ENCODE peak calls at places on chromosomes 6 and 20, in eight cellular contexts. I, Y, R, N, B, O, F and W are unnamed samples.

GRCh38 chr20:25054133-25054820 is 3.7 kb downstream of the ACSS1 start:
- DNase-seq in I (peak; percentile 51), Y (peak; percentile 6), R (no peak), N (no peak), B (no peak), O (no peak), F (peak; percentile 10), W (no peak)

GRCh38 chr20:40279390-40279789 is 409.6 kb downstream of the MAFB start:
- DNase-seq in I (no peak), Y (peak; percentile 13), R (no peak), N (no peak), B (no peak), O (no peak), F (peak; percentile 61), W (no peak)

GRCh38 chr6:18307006-18307405 is 42.7 kb upstream of the DEK start:
- DNase-seq in I (no peak), Y (no peak), R (no peak), N (no peak), B (peak; percentile 5), O (no peak), F (no peak), W (no peak)

GRCh38 chr6:38261626-38262025 is 378.1 kb downstream of the BTBD9 start:
- DNase-seq in I (no peak), Y (no peak), R (no peak), N (no peak), B (no peak), O (no peak), F (no peak), W (no peak)

GRCh38 chr6:81682238-81682795 is 70.2 kb downstream of the TENT5A start:
- DNase-seq in I (no peak), Y (no peak), R (no peak), N (no peak), B (no peak), O (no peak), F (no peak), W (no peak)

GRCh38 chr20:18258126-18258860 is 30.0 kb upstream of the ZNF133 start:
- DNase-seq in I (no peak), Y (no peak), R (peak; percentile 31), N (no peak), B (no peak), O (no peak), F (no peak), W (no peak)

GRCh38 chr6:5203571-5203970 is 57.2 kb downstream of the LYRM4 start:
- DNase-seq in I (no peak), Y (no peak), R (no peak), N (no peak), B (no peak), O (no peak), F (no peak), W (peak; percentile 53)

GRCh38 chr6:1290805-1291204 is 21.1 kb upstream of the FOXQ1 start:
- DNase-seq in I (no peak), Y (no peak), R (no peak), N (no peak), B (no peak), O (no peak), F (no peak), W (no peak)

GRCh38 chr6:167945937-167946485 is 51.5 kb upstream of the KIF25 start:
- DNase-seq in I (no peak), Y (no peak), R (peak; percentile 17), N (no peak), B (no peak), O (no peak), F (no peak), W (no peak)

GRCh38 chr6:167951781-167952511 is 45.5 kb upstream of the KIF25 start:
- DNase-seq in I (no peak), Y (no peak), R (no peak), N (no peak), B (no peak), O (no peak), F (no peak), W (no peak)

GRCh38 chr6:167948716-167949115 is 48.8 kb upstream of the KIF25 start:
- DNase-seq in I (no peak), Y (no peak), R (no peak), N (no peak), B (no peak), O (no peak), F (no peak), W (no peak)

GRCh38 chr6:167947716-167948115 is 49.8 kb upstream of the KIF25 start:
- DNase-seq in I (no peak), Y (no peak), R (no peak), N (no peak), B (no peak), O (no peak), F (no peak), W (no peak)

DNA sequence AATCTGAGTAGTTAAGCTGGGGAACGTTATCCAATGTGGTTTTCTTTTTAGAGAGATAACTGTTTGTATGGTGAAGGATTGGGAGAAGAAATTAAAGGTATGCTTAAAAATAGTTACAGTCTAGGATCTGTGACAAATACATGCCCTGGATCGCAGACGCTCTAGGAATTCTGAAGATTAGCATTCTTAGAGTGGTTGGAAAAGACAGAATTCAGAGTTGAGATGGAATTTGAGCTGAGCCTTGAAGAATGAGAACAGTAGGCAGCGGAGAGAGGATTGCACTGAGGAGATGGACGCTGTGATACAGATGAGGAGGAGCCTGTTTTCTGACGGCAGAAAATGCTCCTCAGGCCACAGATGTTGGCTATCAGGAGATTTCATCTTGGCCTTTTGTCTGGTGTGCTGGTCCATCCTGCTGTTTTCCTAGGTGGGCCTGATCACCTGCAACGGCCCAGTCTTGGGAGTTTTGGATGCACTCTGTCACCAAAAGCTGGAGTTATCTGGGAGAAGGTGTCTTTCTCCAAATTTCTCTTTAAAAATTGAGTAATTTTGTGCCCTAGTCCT is 48.3 kb upstream of the KIF25 start:
- DNase-seq in I (no peak), Y (no peak), R (no peak), N (no peak), B (no peak), O (no peak), F (no peak), W (no peak)
- H3K4me1 ChIP-seq in I (no peaks in the 10 kb centered on the region), Y (no peaks in the 10 kb centered on the region), R (peaks cover 3% of the 10 kb centered on the region), N (no peaks in the 10 kb centered on the region), B (no peaks in the 10 kb centered on the region), O (no peaks in the 10 kb centered on the region), F (no peaks in the 10 kb centered on the region), W (no peaks in the 10 kb centered on the region)

DNA sequence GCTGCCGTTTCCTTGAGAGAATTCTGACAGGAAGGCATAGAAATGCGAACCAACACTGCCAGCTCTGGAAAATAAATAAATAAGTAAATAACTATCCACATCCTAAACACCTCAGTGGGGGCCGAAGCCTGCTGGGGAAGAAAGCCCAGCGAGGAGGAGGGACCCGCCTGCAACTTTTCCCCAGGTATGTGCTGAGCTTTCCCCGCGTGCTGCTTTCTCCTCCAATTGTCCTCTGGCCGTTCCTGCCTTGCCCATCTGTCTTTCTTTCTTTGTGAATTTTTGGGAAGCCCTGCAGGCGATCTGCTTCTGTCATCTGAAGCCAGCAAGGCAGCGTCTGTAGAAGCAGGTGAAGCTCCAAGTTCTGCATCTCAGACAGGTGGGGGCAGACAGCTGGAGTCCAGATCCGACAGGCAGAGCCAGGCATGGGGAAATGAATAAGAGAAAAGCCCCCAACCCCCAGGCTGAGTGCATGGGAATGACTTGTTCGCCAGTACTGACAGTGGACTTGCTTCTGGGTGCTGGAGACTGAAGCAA is 49.2 kb upstream of the IL17A start:
- DNase-seq in I (no peak), Y (no peak), R (no peak), N (no peak), B (no peak), O (no peak), F (no peak), W (no peak)
- H3K4me3 ChIP-seq in I (no peak overlapping the region), Y (no peak overlapping the region), R (no peak overlapping the region), N (no peak overlapping the region), B (no peak overlapping the region), O (no peak overlapping the region), F (no peak overlapping the region), W (no peak overlapping the region)

GRCh38 chr6:13528777-13529343 is 41.5 kb upstream of the GFOD1 start:
- DNase-seq in I (no peak), Y (peak; percentile 37), R (no peak), N (no peak), B (peak; percentile 72), O (no peak), F (no peak), W (no peak)

GRCh38 chr6:13528232-13528631 is 40.8 kb upstream of the GFOD1 start:
- DNase-seq in I (no peak), Y (no peak), R (peak; percentile 2), N (no peak), B (no peak), O (no peak), F (no peak), W (no peak)

GRCh38 chr6:13527669-13528051 is 40.3 kb upstream of the GFOD1 start:
- DNase-seq in I (no peak), Y (no peak), R (no peak), N (no peak), B (no peak), O (no peak), F (no peak), W (no peak)

GRCh38 chr6:13526339-13526717 is 38.9 kb upstream of the GFOD1 start:
- DNase-seq in I (no peak), Y (no peak), R (no peak), N (no peak), B (no peak), O (no peak), F (no peak), W (no peak)

DNA sequence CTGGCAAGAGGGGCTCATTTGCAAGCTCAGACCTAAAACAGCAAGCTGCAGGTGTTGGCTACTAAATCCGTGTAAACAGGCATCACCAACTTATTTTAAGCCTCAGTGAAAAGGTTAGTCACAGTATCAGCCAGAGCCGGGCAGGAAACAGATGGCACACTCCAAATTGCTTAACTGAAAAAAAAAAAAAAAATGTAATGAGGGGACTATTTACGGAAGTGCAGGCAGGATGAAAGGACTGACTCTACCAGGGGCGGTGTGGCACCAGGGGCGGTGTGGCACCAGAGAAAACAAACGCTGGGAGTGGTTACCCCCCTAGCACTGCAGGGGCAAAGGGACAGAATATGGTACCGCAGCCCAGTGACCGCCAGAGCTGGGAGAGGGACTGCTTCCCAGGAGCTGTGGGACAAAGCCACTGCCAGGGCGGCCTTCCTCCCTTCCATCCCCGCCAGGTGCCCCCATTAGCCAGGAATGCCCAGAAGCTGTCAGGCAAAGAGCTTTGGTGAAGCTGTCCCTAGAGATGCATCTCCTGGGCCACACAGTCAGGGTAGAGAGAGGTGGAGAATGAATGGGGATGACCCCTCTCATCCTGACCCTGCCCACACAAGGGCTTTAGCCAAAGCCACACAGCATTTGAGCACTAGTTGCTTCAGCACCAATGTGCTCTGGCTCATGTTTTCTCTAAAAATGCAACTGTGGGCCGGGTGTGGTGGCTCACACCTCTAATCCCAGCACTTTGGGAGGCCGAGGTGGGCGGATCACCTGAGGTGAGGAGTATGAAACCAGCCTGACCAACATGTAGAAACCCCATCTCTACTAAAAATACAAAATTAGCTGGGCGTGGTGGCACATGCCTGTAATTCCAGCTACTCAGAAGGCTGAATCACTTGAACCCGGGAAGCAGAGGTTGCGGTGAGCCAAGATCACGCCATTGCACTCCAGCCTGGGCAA is 39.6 kb upstream of the GFOD1 start:
- DNase-seq in I (no peak), Y (peak; percentile 57), R (no peak), N (no peak), B (no peak), O (no peak), F (peak; percentile 43), W (peak; percentile 65)
- H3K27ac ChIP-seq in I (no peak overlapping the region), Y (peak overlapping the region; percentile 80), R (no peak overlapping the region), N (no peak overlapping the region), B (no peak overlapping the region), O (no peak overlapping the region), F (peak overlapping the region; percentile 46), W (peak overlapping the region; percentile 61)

DNA sequence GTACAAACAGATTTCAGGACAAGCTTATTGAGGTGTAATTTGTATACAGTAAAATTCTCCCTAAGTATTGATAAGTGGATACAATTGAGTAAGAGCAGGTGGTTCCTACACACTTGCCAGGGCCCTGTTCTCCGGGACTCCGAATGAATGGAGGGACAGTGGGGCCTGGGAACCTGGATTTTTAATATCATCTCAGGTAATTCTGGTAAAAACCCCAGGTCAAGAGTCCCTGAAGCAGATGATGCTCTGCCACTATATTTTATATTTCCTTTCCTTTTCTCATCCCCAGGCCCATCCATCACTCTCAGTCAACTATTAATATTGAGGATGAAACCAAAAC is 104.9 kb downstream of the FYN start:
- DNase-seq in I (no peak), Y (no peak), R (no peak), N (no peak), B (no peak), O (no peak), F (no peak), W (no peak)
- H3K4me1 ChIP-seq in I (no peaks in the 10 kb centered on the region), Y (no peaks in the 10 kb centered on the region), R (no peaks in the 10 kb centered on the region), N (no peaks in the 10 kb centered on the region), B (peaks cover 21% of the 10 kb centered on the region), O (no peaks in the 10 kb centered on the region), F (no peaks in the 10 kb centered on the region), W (peaks cover 26% of the 10 kb centered on the region)